ENCODE peak calls at places on chromosomes 6 and 20, in nine cellular contexts. V, E, A, Z, L, N, P, H and Q are unnamed samples.

GRCh38 chr6:42387336-42387735 is 64.4 kb downstream of the TRERF1 start:
- DNase-seq in Z (no peak), A (no peak), L (no peak), N (no peak), H (no peak), E (no peak), P (no peak), V (no peak), Q (no peak)

GRCh38 chr6:2611092-2611491 is 139.6 kb downstream of the MYLK4 start:
- DNase-seq in N (no peak), A (no peak), P (no peak), E (no peak), V (peak), L (no peak), H (no peak), Z (peak), Q (no peak)

GRCh38 chr6:31834367-31834703 is 6.8 kb downstream of the HSPA1B start:
- DNase-seq in H (peak), E (peak), P (peak), N (peak), L (peak), A (peak), Z (peak), V (peak), Q (peak)

GRCh38 chr20:44770480-44771171 is 25.0 kb downstream of the KCNK15 start:
- DNase-seq in Z (no peak), V (no peak), A (no peak), P (no peak), L (no peak), H (no peak), N (no peak), E (no peak), Q (no peak)

GRCh38 chr20:2164966-2165365 is 63.3 kb downstream of the STK35 start:
- DNase-seq in H (no peak), V (no peak), E (no peak), P (no peak), Z (no peak), A (no peak), L (no peak), N (no peak), Q (no peak)

GRCh38 chr6:131061771-131062160 is 1.3 kb downstream of the EPB41L2 start:
- DNase-seq in L (no peak), H (no peak), N (no peak), Z (no peak), E (no peak), V (no peak), A (no peak), P (no peak), Q (no peak)

GRCh38 chr20:6489361-6490154 is 277.9 kb upstream of the BMP2 start:
- DNase-seq in N (no peak), E (no peak), V (no peak), L (no peak), P (no peak), A (peak), H (no peak), Z (no peak), Q (no peak)

GRCh38 chr20:18307301-18307700 is 19.0 kb downstream of the ZNF133 start:
- DNase-seq in N (no peak), V (no peak), H (no peak), P (no peak), Z (no peak), A (no peak), E (no peak), L (no peak), Q (no peak)

GRCh38 chr20:33423141-33423834 is 20.3 kb downstream of the SNTA1 start:
- DNase-seq in E (no peak), Z (peak), N (no peak), A (no peak), H (no peak), P (no peak), V (no peak), L (peak), Q (no peak)

GRCh38 chr6:90088009-90088408 is 193.7 kb downstream of the GJA10 start:
- DNase-seq in A (no peak), P (no peak), H (no peak), E (no peak), L (no peak), N (no peak), V (peak), Z (peak), Q (no peak)

GRCh38 chr6:28001751-28002150 is 44.7 kb downstream of the OR2B6 start:
- DNase-seq in P (no peak), L (no peak), H (no peak), A (no peak), V (no peak), Z (no peak), N (no peak), E (no peak), Q (no peak)